ENCODE peak calls at places on chromosomes 16 and 17, in ten cellular contexts. X is A549; W is stimulated activated CD4-positive, alpha-beta T cell treated with anti-CD3 and anti-CD28 coated beads, TNF-alpha, amount 100 ng/mL, for 1 hour; Q is T-helper 2 cell; C is DMS79 treated with DMSO at 0.1 percent for 48 hours; Y is ELF-1; P is mucosa of gallbladder; H is stimulated activated CD8-positive, alpha-beta memory T cell treated with anti-CD3 and anti-CD28 coated beads, Interleukin-15, amount 100 ng/mL, for 4 hours; E is H7; B is heart right ventricle. Z is an unnamed sample.

GRCh38 chr16:12958366-12958765 is 57.0 kb downstream of the SHISA9 start:
- DNase-seq in X (peak; percentile 20), W (no peak), Q (no peak), C (no peak), Y (no peak), P (no peak), H (no peak), E (no peak), B (no peak), Z (no peak)

GRCh38 chr16:59905131-59905530 is 1171.0 kb upstream of the GOT2 start:
- DNase-seq in X (no peak), W (no peak), Q (no peak), C (no peak), Y (no peak), P (no peak), H (no peak), E (no peak), B (no peak), Z (no peak)

GRCh38 chr17:70187383-70187782 is 18.1 kb downstream of the KCNJ2 start:
- DNase-seq in X (no peak), W (no peak), Q (no peak), C (no peak), Y (no peak), P (no peak), H (no peak), E (no peak), B (no peak), Z (no peak)

GRCh38 chr17:8237175-8237574 is 10.7 kb downstream of the CTC1 start:
- DNase-seq in X (no peak), W (no peak), Q (no peak), C (no peak), Y (no peak), P (peak; percentile 75), H (no peak), E (no peak), B (no peak), Z (no peak)

GRCh38 chr16:13316008-13316407 is 414.6 kb downstream of the SHISA9 start:
- DNase-seq in X (no peak), W (no peak), Q (no peak), C (no peak), Y (no peak), P (no peak), H (no peak), E (no peak), B (no peak), Z (no peak)

GRCh38 chr16:86019446-86020047 is 120.6 kb downstream of the IRF8 start:
- DNase-seq in X (peak; percentile 22), W (no peak), Q (no peak), C (no peak), Y (peak; percentile 66), P (no peak), H (no peak), E (peak; percentile 76), B (no peak), Z (no peak)

GRCh38 chr16:3377917-3378316 is 22.2 kb downstream of the OR2C1 start:
- DNase-seq in X (no peak), W (no peak), Q (no peak), C (no peak), Y (no peak), P (no peak), H (no peak), E (no peak), B (no peak), Z (no peak)

GRCh38 chr16:86120201-86120981 is 221.4 kb downstream of the IRF8 start:
- DNase-seq in X (no peak), W (no peak), Q (no peak), C (no peak), Y (no peak), P (no peak), H (no peak), E (no peak), B (no peak), Z (no peak)

GRCh38 chr17:22273308-22273707 is 581.0 kb downstream of the KCNJ18 start:
- DNase-seq in X (no peak), W (no peak), Q (no peak), C (no peak), Y (no peak), P (no peak), H (no peak), E (no peak), B (no peak), Z (no peak)